ENCODE peak calls at places on chromosomes 11 and 22, in five cellular contexts. P, Q, H, E and U are unnamed samples.

GRCh38 chr22:45318558-45319318 is 9.0 kb downstream of the FAM118A start:
- DNase-seq in Q (peak), P (no peak), H (no peak), E (no peak), U (peak)

GRCh38 chr22:46023558-46023981 is 46.6 kb upstream of the WNT7B start:
- DNase-seq in H (no peak), P (no peak), E (no peak), Q (no peak), U (no peak)

GRCh38 chr11:105092255-105093239 is 47.0 kb downstream of the CARD18 start:
- DNase-seq in H (no peak), Q (no peak), P (no peak), E (no peak), U (no peak)

GRCh38 chr11:119157088-119157487 is 8.2 kb downstream of the ABCG4 start:
- DNase-seq in H (no peak), Q (no peak), E (no peak), P (no peak), U (no peak)

GRCh38 chr11:31968774-31969433 is 122.0 kb upstream of the RCN1 start:
- DNase-seq in H (no peak), Q (no peak), E (no peak), P (no peak), U (no peak)

GRCh38 chr11:11149671-11150459 is 203.2 kb downstream of the CSNK2A3 start:
- DNase-seq in E (no peak), P (no peak), Q (no peak), H (no peak), U (no peak)

GRCh38 chr11:120248551-120249278 is 8.8 kb downstream of the POU2F3 start:
- DNase-seq in H (no peak), P (no peak), E (peak), Q (no peak), U (peak)

GRCh38 chr22:39900306-39901227 is at the start of gene GRAP2:
- DNase-seq in P (peak), E (no peak), H (no peak), Q (no peak), U (peak)

GRCh38 chr11:95154514-95154913 is 64.9 kb downstream of the ENDOD1 start:
- DNase-seq in H (peak), P (peak), E (peak), Q (peak), U (no peak)

GRCh38 chr22:29348956-29349355 is 33.5 kb upstream of the RASL10A start:
- DNase-seq in H (no peak), Q (no peak), E (no peak), P (no peak), U (no peak)

GRCh38 chr22:33361581-33361980 is 303.4 kb upstream of the SYN3 start:
- DNase-seq in H (no peak), E (no peak), Q (peak), P (no peak), U (no peak)

GRCh38 chr22:39349506-39349966 is 255 bp upstream of the SYNGR1 start:
- DNase-seq in P (peak), H (peak), Q (peak), E (no peak), U (no peak)

GRCh38 chr11:119187123-119187892 is 2.0 kb downstream of the NHERF4 start:
- DNase-seq in Q (no peak), P (no peak), H (no peak), E (no peak), U (no peak)

GRCh38 chr11:92159931-92160330 is 64.7 kb upstream of the FAT3 start:
- DNase-seq in P (no peak), E (no peak), Q (no peak), H (no peak), U (no peak)

GRCh38 chr11:7688238-7688826 is 15.0 kb upstream of the CYB5R2 start:
- DNase-seq in E (peak), P (peak), H (peak), Q (peak), U (no peak)

GRCh38 chr22:39528080-39528661 is 4.4 kb downstream of the RPS19BP1 start:
- DNase-seq in H (no peak), E (no peak), Q (no peak), P (no peak), U (no peak)

GRCh38 chr11:69397732-69398131 is 83.7 kb upstream of the LINC01488 start:
- DNase-seq in H (no peak), P (no peak), Q (no peak), E (no peak), U (no peak)

GRCh38 chr11:123640677-123641494 is 13.5 kb downstream of the SCN3B start:
- DNase-seq in H (no peak), E (no peak), Q (peak), P (peak), U (no peak)

GRCh38 chr11:119764108-119764874 is 35.3 kb upstream of the NECTIN1 start:
- DNase-seq in E (no peak), P (no peak), Q (peak), H (no peak), U (no peak)

GRCh38 chr22:27628891-27629631 is 172.5 kb downstream of the MN1 start:
- DNase-seq in H (no peak), P (no peak), Q (no peak), E (peak), U (no peak)

GRCh38 chr22:21974058-21974649 is 8.4 kb downstream of the TOP3B start:
- DNase-seq in E (no peak), H (no peak), Q (no peak), P (no peak), U (no peak)

GRCh38 chr22:45977003-45977395 is at the start of gene WNT7B:
- DNase-seq in P (peak), Q (peak), H (no peak), E (peak), U (no peak)

GRCh38 chr11:133827556-133827955 is 17.8 kb downstream of the SPATA19 start:
- DNase-seq in Q (no peak), P (no peak), H (no peak), E (no peak), U (no peak)

GRCh38 chr11:4539603-4540219 is 5.3 kb upstream of the OR52M1 start:
- DNase-seq in H (peak), E (no peak), P (peak), Q (peak), U (no peak)

GRCh38 chr11:26330255-26330654 is 1.7 kb upstream of the ANO3 start:
- DNase-seq in P (no peak), Q (no peak), H (no peak), E (no peak), U (no peak)

GRCh38 chr11:119641991-119642745 is 86.8 kb downstream of the NECTIN1 start:
- DNase-seq in E (peak), P (peak), H (no peak), Q (peak), U (no peak)

GRCh38 chr22:19640306-19640705 is 74.0 kb upstream of the SEPTIN5 start:
- DNase-seq in P (no peak), E (no peak), Q (no peak), H (no peak), U (no peak)

GRCh38 chr11:75986966-75987365 is 172.0 kb downstream of the UVRAG start:
- DNase-seq in Q (no peak), P (no peak), H (no peak), E (no peak), U (no peak)

GRCh38 chr11:70503201-70503877 is 105.0 kb downstream of the CTTN start:
- DNase-seq in E (no peak), H (no peak), P (no peak), Q (no peak), U (no peak)

GRCh38 chr11:68193018-68193417 is 20.1 kb downstream of the KMT5B start:
- DNase-seq in P (no peak), Q (no peak), H (no peak), E (no peak), U (no peak)

GRCh38 chr11:131899954-131900580 is 529.7 kb downstream of the NTM start:
- DNase-seq in Q (no peak), P (no peak), H (no peak), E (no peak), U (no peak)

GRCh38 chr11:131895865-131896264 is 525.5 kb downstream of the NTM start:
- DNase-seq in P (no peak), H (no peak), E (no peak), Q (no peak), U (no peak)

GRCh38 chr11:131897247-131897646 is 526.8 kb downstream of the NTM start:
- DNase-seq in E (no peak), P (no peak), H (no peak), Q (no peak), U (no peak)

GRCh38 chr11:131897976-131898375 is 527.6 kb downstream of the NTM start:
- DNase-seq in P (no peak), H (no peak), Q (no peak), E (no peak), U (no peak)

DNA sequence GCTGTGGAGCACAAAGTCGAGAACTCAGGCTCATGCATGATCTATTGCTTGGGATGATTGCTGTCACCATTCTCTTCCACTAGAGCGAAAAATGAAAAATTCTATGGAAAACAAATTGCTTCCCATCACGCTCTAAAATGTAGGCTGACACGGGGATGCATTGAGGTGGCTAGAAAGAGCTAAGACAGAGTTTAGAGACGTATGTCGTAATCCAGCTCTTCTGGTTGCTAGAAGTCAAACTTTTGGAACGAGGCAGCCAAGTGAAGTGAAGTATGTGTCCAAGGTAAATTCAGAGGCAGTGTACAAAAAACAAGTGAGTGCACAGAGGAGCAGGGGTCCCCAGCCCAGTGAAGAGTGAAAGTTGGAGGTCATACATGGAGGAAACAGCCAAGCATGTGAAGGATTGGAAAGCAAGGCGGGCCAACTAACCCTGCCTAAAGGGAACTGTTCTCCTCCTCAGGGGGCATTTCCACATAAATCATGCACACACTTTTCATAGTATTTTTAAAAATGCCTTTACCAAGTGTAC is 528.5 kb downstream of the NTM start:
- DNase-seq in P (no peak), H (no peak), Q (no peak), E (no peak), U (no peak)
- TF ChIP-seq REST in P (no peak), H (no peak), Q (no peak), E (no peak), U (no peak)

GRCh38 chr22:17501679-17502285 is 61.5 kb upstream of the SLC25A18 start:
- DNase-seq in Q (peak), E (peak), H (peak), P (peak), U (peak)
- TF ChIP-seq REST in Q (no peak), E (no peak), H (no peak), P (no peak), U (no peak)

GRCh38 chr22:36928826-36929535 is 15.6 kb downstream of the CSF2RB start:
- DNase-seq in Q (no peak), H (no peak), P (no peak), E (no peak), U (no peak)
- TF ChIP-seq REST in Q (no peak), H (no peak), P (no peak), E (no peak), U (no peak)

GRCh38 chr11:18890615-18891014 is 48.6 kb downstream of the MRGPRX1 start:
- DNase-seq in E (no peak), P (no peak), H (no peak), Q (peak), U (no peak)
- TF ChIP-seq REST in E (no peak), P (no peak), H (no peak), Q (no peak), U (no peak)

GRCh38 chr11:103968685-103969084 is 67.8 kb upstream of the DDI1 start:
- DNase-seq in Q (no peak), H (no peak), P (no peak), E (no peak), U (no peak)
- TF ChIP-seq REST in Q (no peak), H (no peak), P (no peak), E (no peak), U (no peak)

DNA sequence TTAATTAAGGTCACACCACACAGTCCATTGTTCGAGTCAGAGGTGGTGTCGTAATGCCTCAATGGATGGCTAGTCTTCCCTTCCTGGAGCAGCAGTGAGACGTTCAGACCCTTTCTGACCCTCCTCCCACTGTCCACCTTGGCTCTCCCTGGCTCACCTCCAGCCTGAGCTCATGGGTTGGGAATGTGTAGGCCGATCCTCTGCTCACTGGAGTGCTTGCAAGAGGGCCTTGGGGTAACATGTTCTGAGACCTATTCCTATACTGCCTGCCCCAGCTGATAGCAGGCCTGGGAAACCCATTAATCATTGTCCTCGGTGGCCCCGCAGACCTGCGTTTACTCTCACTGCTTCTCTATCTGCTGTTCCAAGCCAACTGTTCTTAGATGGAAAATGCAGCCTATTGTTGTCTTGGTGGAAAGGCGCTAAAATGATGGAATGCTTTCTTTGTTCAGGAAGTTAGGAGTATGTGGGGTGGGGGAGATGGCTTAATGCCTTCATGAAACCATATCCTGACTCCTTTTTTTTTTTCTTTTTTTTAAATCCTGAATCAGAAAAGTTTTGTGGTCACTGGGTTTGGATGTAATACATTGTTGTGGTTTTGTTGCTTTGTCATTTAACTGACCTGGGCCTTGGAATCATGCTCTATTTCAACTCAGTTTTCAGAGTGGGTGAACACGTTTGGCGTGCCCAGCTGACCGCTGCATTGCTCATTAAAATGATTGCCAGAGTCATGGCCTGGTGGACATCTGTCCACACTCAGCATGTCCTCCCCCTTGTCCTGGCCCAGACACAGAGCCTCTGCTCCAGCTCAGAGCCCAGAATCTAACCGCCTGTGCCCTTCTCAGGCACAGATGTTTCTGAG is 72.5 kb downstream of the MICAL2 start:
- DNase-seq in P (peak), E (peak), Q (no peak), H (no peak), U (no peak)
- TF ChIP-seq REST in P (no peak), E (no peak), Q (no peak), H (no peak), U (no peak)

GRCh38 chr22:24529898-24530297 is 25.0 kb downstream of the GUCD1 start:
- DNase-seq in E (no peak), Q (no peak), H (no peak), P (no peak), U (no peak)
- TF ChIP-seq REST in E (no peak), Q (no peak), H (no peak), P (no peak), U (no peak)

GRCh38 chr11:9310485-9310884 is 3.9 kb downstream of the TMEM41B start:
- DNase-seq in P (no peak), E (no peak), H (no peak), Q (no peak), U (no peak)
- TF ChIP-seq REST in P (no peak), E (no peak), H (no peak), Q (no peak), U (no peak)

DNA sequence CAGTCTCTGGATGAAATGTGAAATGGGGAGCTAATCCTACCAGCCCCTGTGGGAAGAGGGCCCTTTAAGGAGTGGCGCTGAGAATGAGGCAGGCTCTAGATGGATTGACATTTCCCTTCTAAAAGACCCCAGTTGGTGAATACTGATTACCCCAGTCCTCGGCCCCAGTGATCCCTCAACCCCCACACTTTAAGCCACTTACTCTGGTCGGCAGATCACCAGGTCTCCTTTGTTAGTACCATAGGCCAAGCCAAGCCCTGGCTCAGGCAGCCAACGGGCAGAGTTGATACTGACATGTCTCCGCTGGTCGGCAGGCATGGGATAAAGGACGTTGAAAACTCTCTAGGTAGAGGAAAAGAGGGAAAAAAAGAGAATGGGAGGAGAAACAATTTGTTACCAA is 26.1 kb upstream of the CHRM4 start:
- DNase-seq in E (no peak), H (no peak), Q (peak), P (no peak), U (no peak)
- TF ChIP-seq REST in E (no peak), H (no peak), Q (no peak), P (no peak), U (no peak)

DNA sequence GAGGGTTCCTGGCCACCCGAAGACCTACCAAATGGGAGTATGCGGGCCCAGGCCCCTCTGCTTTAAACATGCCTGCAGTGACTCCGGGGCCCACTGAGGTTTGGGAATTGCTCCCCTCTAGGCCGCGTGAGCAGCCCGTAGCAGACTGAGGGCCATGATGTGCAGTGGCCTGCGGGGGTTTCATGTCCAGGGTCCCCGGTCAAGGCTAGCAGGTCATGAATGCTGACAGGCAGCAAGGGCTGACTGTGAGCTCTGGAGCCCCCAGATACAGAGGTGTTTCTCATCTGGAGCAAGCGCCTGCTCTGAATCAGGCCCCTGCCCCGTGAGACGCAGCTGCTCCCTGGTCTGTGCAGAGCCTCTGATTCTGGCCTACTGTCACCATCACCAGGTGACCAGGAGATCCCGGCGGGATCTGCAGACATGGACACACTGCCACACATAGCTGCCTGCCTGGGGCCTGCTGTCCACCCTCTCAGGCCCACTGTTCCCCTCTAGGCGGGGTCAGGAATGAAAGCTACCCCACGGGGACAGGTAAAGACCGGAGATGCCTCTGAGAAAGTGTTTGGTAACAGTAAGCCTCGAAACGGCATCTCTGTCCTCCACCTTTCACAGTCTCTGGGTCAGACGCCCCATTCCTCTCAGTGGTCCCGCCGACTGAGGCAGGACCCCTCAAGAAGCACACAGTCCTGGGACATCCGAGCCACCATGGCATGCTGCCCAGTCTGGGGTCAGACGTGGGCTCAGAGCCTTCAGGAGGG is 73.3 kb downstream of the PARVB start:
- DNase-seq in Q (no peak), E (no peak), P (no peak), H (no peak), U (no peak)
- TF ChIP-seq REST in Q (no peak), E (no peak), P (no peak), H (no peak), U (no peak)